ENCODE peak calls at places on chromosomes 11 and 22, in nine cellular contexts. One of them, this sample, is unnamed.
A peak's percentile ranks its signal among the peaks of the same experiment; 100 is the strongest.

GRCh38 chr11:107576497-107577086 is 11.1 kb upstream of the ALKBH8 start:
- DNase-seq in ovary: peak; percentile 47
- DNase-seq in effector memory CD4-positive, alpha-beta T cell: no peak
- DNase-seq in body of pancreas: peak; percentile 60
- DNase-seq in IMR-90: peak; percentile 47
- DNase-seq in heart left ventricle: peak; percentile 56
- DNase-seq in endodermal cell: peak; percentile 80
- DNase-seq in psoas muscle: peak; percentile 56
- DNase-seq in mesendoderm: no peak
- DNase-seq in this sample: peak; percentile 55

GRCh38 chr11:35980646-35981402 is 37.0 kb downstream of the LDLRAD3 start:
- DNase-seq in heart left ventricle: no peak
- DNase-seq in IMR-90: peak; percentile 55
- DNase-seq in mesendoderm: no peak
- DNase-seq in effector memory CD4-positive, alpha-beta T cell: no peak
- DNase-seq in psoas muscle: no peak
- DNase-seq in body of pancreas: no peak
- DNase-seq in ovary: no peak
- DNase-seq in endodermal cell: no peak
- DNase-seq in this sample: no peak

GRCh38 chr22:22103078-22103593 is 120.5 kb upstream of the TOP3B start:
- DNase-seq in effector memory CD4-positive, alpha-beta T cell: no peak
- DNase-seq in ovary: no peak
- DNase-seq in endodermal cell: peak; percentile 88
- DNase-seq in IMR-90: no peak
- DNase-seq in body of pancreas: no peak
- DNase-seq in heart left ventricle: no peak
- DNase-seq in mesendoderm: peak; percentile 58
- DNase-seq in psoas muscle: no peak
- DNase-seq in this sample: no peak

GRCh38 chr11:16001899-16002426 is 354.4 kb downstream of the SOX6 start:
- DNase-seq in IMR-90: peak; percentile 95
- DNase-seq in psoas muscle: no peak
- DNase-seq in heart left ventricle: no peak
- DNase-seq in ovary: no peak
- DNase-seq in mesendoderm: peak; percentile 22
- DNase-seq in body of pancreas: no peak
- DNase-seq in effector memory CD4-positive, alpha-beta T cell: no peak
- DNase-seq in endodermal cell: no peak
- DNase-seq in this sample: no peak

GRCh38 chr11:12640355-12640754 is 33.9 kb upstream of the TEAD1 start:
- DNase-seq in endodermal cell: no peak
- DNase-seq in effector memory CD4-positive, alpha-beta T cell: no peak
- DNase-seq in IMR-90: no peak
- DNase-seq in ovary: no peak
- DNase-seq in heart left ventricle: no peak
- DNase-seq in mesendoderm: no peak
- DNase-seq in body of pancreas: no peak
- DNase-seq in psoas muscle: no peak
- DNase-seq in this sample: no peak

GRCh38 chr22:50621491-50621880 is 6.5 kb downstream of the ARSA start:
- DNase-seq in psoas muscle: no peak
- DNase-seq in endodermal cell: no peak
- DNase-seq in IMR-90: no peak
- DNase-seq in ovary: peak; percentile 27
- DNase-seq in mesendoderm: no peak
- DNase-seq in body of pancreas: no peak
- DNase-seq in effector memory CD4-positive, alpha-beta T cell: no peak
- DNase-seq in heart left ventricle: no peak
- DNase-seq in this sample: no peak

GRCh38 chr22:27105142-27106025 is 448.0 kb downstream of the MIAT start:
- DNase-seq in ovary: peak; percentile 84
- DNase-seq in IMR-90: peak; percentile 86
- DNase-seq in mesendoderm: no peak
- DNase-seq in effector memory CD4-positive, alpha-beta T cell: no peak
- DNase-seq in psoas muscle: peak; percentile 83
- DNase-seq in endodermal cell: no peak
- DNase-seq in body of pancreas: no peak
- DNase-seq in heart left ventricle: peak; percentile 77
- DNase-seq in this sample: peak; percentile 32

GRCh38 chr11:134691985-134692384 is 279.9 kb upstream of the B3GAT1 start:
- DNase-seq in heart left ventricle: no peak
- DNase-seq in IMR-90: peak; percentile 68
- DNase-seq in body of pancreas: no peak
- DNase-seq in endodermal cell: no peak
- DNase-seq in ovary: no peak
- DNase-seq in effector memory CD4-positive, alpha-beta T cell: no peak
- DNase-seq in psoas muscle: no peak
- DNase-seq in mesendoderm: no peak
- DNase-seq in this sample: no peak

GRCh38 chr11:8807544-8808225 is 103.3 kb upstream of the AKIP1 start:
- DNase-seq in body of pancreas: no peak
- DNase-seq in psoas muscle: peak; percentile 73
- DNase-seq in endodermal cell: no peak
- DNase-seq in IMR-90: peak; percentile 93
- DNase-seq in effector memory CD4-positive, alpha-beta T cell: no peak
- DNase-seq in ovary: peak; percentile 68
- DNase-seq in mesendoderm: no peak
- DNase-seq in heart left ventricle: peak; percentile 61
- DNase-seq in this sample: no peak

GRCh38 chr11:27693398-27693797 is 6.9 kb downstream of the BDNF start:
- DNase-seq in endodermal cell: no peak
- DNase-seq in heart left ventricle: no peak
- DNase-seq in mesendoderm: no peak
- DNase-seq in psoas muscle: no peak
- DNase-seq in effector memory CD4-positive, alpha-beta T cell: no peak
- DNase-seq in IMR-90: no peak
- DNase-seq in body of pancreas: no peak
- DNase-seq in ovary: no peak
- DNase-seq in this sample: no peak

GRCh38 chr11:36345535-36346141 is 49.5 kb downstream of the PRR5L start:
- DNase-seq in ovary: no peak
- DNase-seq in body of pancreas: no peak
- DNase-seq in endodermal cell: no peak
- DNase-seq in IMR-90: no peak
- DNase-seq in effector memory CD4-positive, alpha-beta T cell: no peak
- DNase-seq in mesendoderm: no peak
- DNase-seq in psoas muscle: no peak
- DNase-seq in heart left ventricle: no peak
- DNase-seq in this sample: no peak

GRCh38 chr11:1776331-1776851 is 12.7 kb upstream of the CTSD start:
- DNase-seq in IMR-90: no peak
- DNase-seq in endodermal cell: no peak
- DNase-seq in heart left ventricle: no peak
- DNase-seq in body of pancreas: no peak
- DNase-seq in effector memory CD4-positive, alpha-beta T cell: no peak
- DNase-seq in mesendoderm: no peak
- DNase-seq in psoas muscle: no peak
- DNase-seq in ovary: no peak
- DNase-seq in this sample: no peak

GRCh38 chr11:44568358-44568705 is 2.9 kb downstream of the CD82 start:
- DNase-seq in endodermal cell: no peak
- DNase-seq in body of pancreas: no peak
- DNase-seq in mesendoderm: no peak
- DNase-seq in IMR-90: no peak
- DNase-seq in effector memory CD4-positive, alpha-beta T cell: no peak
- DNase-seq in psoas muscle: no peak
- DNase-seq in ovary: no peak
- DNase-seq in heart left ventricle: no peak
- DNase-seq in this sample: no peak

GRCh38 chr11:86861810-86862209 is 61.5 kb downstream of the PRSS23 start:
- DNase-seq in psoas muscle: no peak
- DNase-seq in ovary: no peak
- DNase-seq in mesendoderm: no peak
- DNase-seq in IMR-90: no peak
- DNase-seq in heart left ventricle: no peak
- DNase-seq in effector memory CD4-positive, alpha-beta T cell: no peak
- DNase-seq in body of pancreas: no peak
- DNase-seq in endodermal cell: no peak
- DNase-seq in this sample: no peak

GRCh38 chr22:32477608-32478007 is 3.0 kb downstream of the FBXO7 start:
- DNase-seq in IMR-90: no peak
- DNase-seq in heart left ventricle: no peak
- DNase-seq in endodermal cell: no peak
- DNase-seq in ovary: no peak
- DNase-seq in psoas muscle: no peak
- DNase-seq in mesendoderm: no peak
- DNase-seq in effector memory CD4-positive, alpha-beta T cell: no peak
- DNase-seq in body of pancreas: no peak
- DNase-seq in this sample: no peak
- H3K4me3 ChIP-seq in IMR-90: no peak overlapping the region
- H3K4me3 ChIP-seq in heart left ventricle: no peak overlapping the region
- H3K4me3 ChIP-seq in endodermal cell: peak overlapping the region; percentile 94
- H3K4me3 ChIP-seq in ovary: no peak overlapping the region
- H3K4me3 ChIP-seq in psoas muscle: no peak overlapping the region
- H3K4me3 ChIP-seq in mesendoderm: no peak overlapping the region
- H3K4me3 ChIP-seq in effector memory CD4-positive, alpha-beta T cell: no peak overlapping the region
- H3K4me3 ChIP-seq in body of pancreas: no peak overlapping the region
- H3K4me3 ChIP-seq in this sample: no peak overlapping the region

DNA sequence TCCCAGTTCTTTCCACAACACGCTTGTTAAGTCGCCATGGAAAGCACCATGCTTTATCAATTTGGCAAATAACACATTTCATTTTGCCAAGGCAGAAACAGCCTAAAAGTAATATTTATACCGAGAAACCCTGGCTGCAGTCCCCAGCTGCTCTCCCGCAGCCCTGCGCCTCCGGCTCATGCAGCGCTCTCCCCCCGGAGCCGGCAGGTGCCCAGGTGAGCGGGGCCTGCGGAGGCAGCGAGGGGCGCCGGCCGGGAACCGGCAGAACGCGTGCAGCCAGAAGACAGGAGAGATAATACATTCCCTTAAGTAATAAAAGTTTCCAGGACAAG is 651 bp upstream of the ARHGEF12 start:
- DNase-seq in body of pancreas: no peak
- DNase-seq in effector memory CD4-positive, alpha-beta T cell: no peak
- DNase-seq in ovary: no peak
- DNase-seq in IMR-90: peak; percentile 34
- DNase-seq in psoas muscle: no peak
- DNase-seq in mesendoderm: no peak
- DNase-seq in heart left ventricle: no peak
- DNase-seq in endodermal cell: no peak
- DNase-seq in this sample: peak; percentile 54
- H3K27me3 ChIP-seq in body of pancreas: no peaks in the 10 kb centered on the region
- H3K27me3 ChIP-seq in effector memory CD4-positive, alpha-beta T cell: peaks cover 10% of the 10 kb centered on the region
- H3K27me3 ChIP-seq in ovary: no peaks in the 10 kb centered on the region
- H3K27me3 ChIP-seq in IMR-90: no peaks in the 10 kb centered on the region
- H3K27me3 ChIP-seq in psoas muscle: no peaks in the 10 kb centered on the region
- H3K27me3 ChIP-seq in mesendoderm: no peaks in the 10 kb centered on the region
- H3K27me3 ChIP-seq in heart left ventricle: no peaks in the 10 kb centered on the region
- H3K27me3 ChIP-seq in endodermal cell: no peaks in the 10 kb centered on the region
- H3K27me3 ChIP-seq in this sample: no peaks in the 10 kb centered on the region

GRCh38 chr22:46065733-46066454 is 84.4 kb upstream of the PPARA start:
- DNase-seq in ovary: no peak
- DNase-seq in mesendoderm: no peak
- DNase-seq in body of pancreas: no peak
- DNase-seq in psoas muscle: no peak
- DNase-seq in heart left ventricle: no peak
- DNase-seq in effector memory CD4-positive, alpha-beta T cell: no peak
- DNase-seq in endodermal cell: no peak
- DNase-seq in IMR-90: no peak
- DNase-seq in this sample: no peak

GRCh38 chr22:46064236-46064965 is 85.9 kb upstream of the PPARA start:
- DNase-seq in IMR-90: no peak
- DNase-seq in endodermal cell: peak; percentile 30
- DNase-seq in psoas muscle: peak; percentile 57
- DNase-seq in body of pancreas: peak; percentile 50
- DNase-seq in effector memory CD4-positive, alpha-beta T cell: no peak
- DNase-seq in mesendoderm: no peak
- DNase-seq in ovary: peak; percentile 51
- DNase-seq in heart left ventricle: peak; percentile 29
- DNase-seq in this sample: no peak

GRCh38 chr22:46066691-46067090 is 83.6 kb upstream of the PPARA start:
- DNase-seq in IMR-90: no peak
- DNase-seq in endodermal cell: no peak
- DNase-seq in ovary: peak; percentile 53
- DNase-seq in psoas muscle: peak; percentile 48
- DNase-seq in mesendoderm: no peak
- DNase-seq in body of pancreas: peak; percentile 39
- DNase-seq in effector memory CD4-positive, alpha-beta T cell: no peak
- DNase-seq in heart left ventricle: peak; percentile 23
- DNase-seq in this sample: no peak

GRCh38 chr22:46063861-46064235 is 86.5 kb upstream of the PPARA start:
- DNase-seq in heart left ventricle: no peak
- DNase-seq in body of pancreas: peak; percentile 53
- DNase-seq in psoas muscle: peak; percentile 59
- DNase-seq in ovary: peak; percentile 43
- DNase-seq in mesendoderm: no peak
- DNase-seq in endodermal cell: peak; percentile 12
- DNase-seq in effector memory CD4-positive, alpha-beta T cell: no peak
- DNase-seq in IMR-90: no peak
- DNase-seq in this sample: no peak

DNA sequence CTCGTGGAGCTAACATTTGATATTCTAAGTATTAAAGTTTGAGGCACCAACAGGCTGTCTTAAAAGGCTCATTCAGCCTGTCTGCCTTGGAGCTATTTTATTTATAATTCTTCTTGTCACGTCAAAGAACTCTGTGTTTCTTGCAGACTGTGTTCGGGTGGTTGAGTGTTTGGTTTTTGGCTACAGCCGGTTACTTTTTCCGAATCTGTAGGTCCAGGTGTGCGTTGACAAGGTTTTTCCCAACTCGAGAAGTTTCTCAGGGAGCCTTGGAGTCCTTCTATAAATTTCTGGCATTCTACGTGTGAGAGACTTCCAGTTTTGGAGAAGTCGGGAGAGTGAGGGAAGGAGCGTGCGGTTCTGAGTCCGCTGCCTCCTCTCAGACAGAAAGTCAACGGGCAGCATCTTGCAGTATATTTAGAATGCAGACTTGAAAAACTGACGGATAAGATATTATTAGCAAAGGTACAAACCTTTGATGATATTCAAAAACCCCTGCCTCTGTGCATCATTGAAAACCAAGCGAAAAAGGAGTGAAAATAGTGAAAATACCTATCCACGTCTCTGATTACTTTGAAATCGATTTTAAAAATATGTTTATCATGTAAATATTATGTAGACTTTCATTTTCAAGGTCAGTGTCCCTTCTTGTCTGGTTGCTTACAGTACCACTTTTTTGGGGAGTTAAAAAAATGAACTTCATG is 85.2 kb upstream of the PPARA start:
- DNase-seq in ovary: peak; percentile 50
- DNase-seq in IMR-90: no peak
- DNase-seq in effector memory CD4-positive, alpha-beta T cell: no peak
- DNase-seq in mesendoderm: no peak
- DNase-seq in heart left ventricle: peak; percentile 42
- DNase-seq in psoas muscle: peak; percentile 40
- DNase-seq in body of pancreas: peak; percentile 57
- DNase-seq in endodermal cell: peak; percentile 8
- DNase-seq in this sample: no peak
- H3K27ac ChIP-seq in ovary: peak overlapping the region; percentile 100
- H3K27ac ChIP-seq in IMR-90: no peak overlapping the region
- H3K27ac ChIP-seq in effector memory CD4-positive, alpha-beta T cell: no peak overlapping the region
- H3K27ac ChIP-seq in mesendoderm: no peak overlapping the region
- H3K27ac ChIP-seq in heart left ventricle: peak overlapping the region; percentile 99
- H3K27ac ChIP-seq in psoas muscle: peak overlapping the region; percentile 99
- H3K27ac ChIP-seq in body of pancreas: peak overlapping the region; percentile 100
- H3K27ac ChIP-seq in endodermal cell: no peak overlapping the region
- H3K27ac ChIP-seq in this sample: peak overlapping the region; percentile 99

GRCh38 chr11:57260937-57261783 is 24.1 kb upstream of the APLNR start:
- DNase-seq in heart left ventricle: no peak
- DNase-seq in psoas muscle: no peak
- DNase-seq in body of pancreas: no peak
- DNase-seq in effector memory CD4-positive, alpha-beta T cell: no peak
- DNase-seq in ovary: no peak
- DNase-seq in endodermal cell: no peak
- DNase-seq in mesendoderm: no peak
- DNase-seq in IMR-90: no peak
- DNase-seq in this sample: no peak
- H3K4me3 ChIP-seq in heart left ventricle: no peak overlapping the region
- H3K4me3 ChIP-seq in psoas muscle: no peak overlapping the region
- H3K4me3 ChIP-seq in body of pancreas: no peak overlapping the region
- H3K4me3 ChIP-seq in effector memory CD4-positive, alpha-beta T cell: no peak overlapping the region
- H3K4me3 ChIP-seq in ovary: no peak overlapping the region
- H3K4me3 ChIP-seq in endodermal cell: no peak overlapping the region
- H3K4me3 ChIP-seq in mesendoderm: no peak overlapping the region
- H3K4me3 ChIP-seq in IMR-90: no peak overlapping the region
- H3K4me3 ChIP-seq in this sample: no peak overlapping the region

This sample was measured in thyroid gland.